ENCODE peak calls at places on chromosomes 12 and 14, in six cellular contexts. L is fibroblast of lung; V is activated CD8-positive, alpha-beta T cell treated with anti-CD3 and anti-CD28 coated beads, Interleukin-2, amount 10 ng/mL, durations not matched to agents 7 days and 5 days; Z is GM04503; Q is glutamatergic neuron; C is body of pancreas. I is an unnamed sample.

GRCh38 chr14:39025810-39026627 is 77.0 kb downstream of the SEC23A start:
- DNase-seq in L (no peak), V (no peak), Z (no peak), Q (no peak), C (no peak), I (no peak)

GRCh38 chr14:104688755-104689619 is at the start of gene INF2:
- DNase-seq in L (peak), V (peak), Z (no peak), Q (peak), C (peak), I (no peak)

GRCh38 chr12:94609917-94610443 is 40.4 kb downstream of the TMCC3 start:
- DNase-seq in L (no peak), V (no peak), Z (no peak), Q (no peak), C (no peak), I (no peak)

GRCh38 chr14:90963343-90963742 is 97.1 kb downstream of the RPS6KA5 start:
- DNase-seq in L (no peak), V (no peak), Z (no peak), Q (no peak), C (no peak), I (no peak)

GRCh38 chr14:82626156-82627055 is 1092.8 kb upstream of the SEL1L start:
- DNase-seq in L (no peak), V (no peak), Z (no peak), Q (no peak), C (no peak), I (no peak)

GRCh38 chr12:84862190-84862589 is 50.4 kb downstream of the SLC6A15 start:
- DNase-seq in L (no peak), V (no peak), Z (no peak), Q (no peak), C (no peak), I (peak)

GRCh38 chr14:74552623-74553022 is 59.1 kb downstream of the ISCA2 start:
- DNase-seq in L (peak), V (no peak), Z (peak), Q (no peak), C (peak), I (no peak)

GRCh38 chr14:61388173-61388975 is 67.0 kb downstream of the PRKCH start:
- DNase-seq in L (peak), V (peak), Z (peak), Q (no peak), C (no peak), I (peak)

GRCh38 chr14:74401504-74402241 is 24.3 kb downstream of the SYNDIG1L start:
- DNase-seq in L (no peak), V (peak), Z (no peak), Q (peak), C (no peak), I (no peak)

GRCh38 chr14:33950320-33951182 is at the start of gene EGLN3:
- DNase-seq in L (peak), V (peak), Z (peak), Q (peak), C (peak), I (no peak)

GRCh38 chr12:45269407-45269741 is 53.5 kb downstream of the ANO6 start:
- DNase-seq in L (no peak), V (no peak), Z (no peak), Q (no peak), C (no peak), I (no peak)

GRCh38 chr12:116559080-116559329 is 176 bp upstream of the MAP1LC3B2 start:
- DNase-seq in L (no peak), V (no peak), Z (no peak), Q (no peak), C (no peak), I (no peak)

GRCh38 chr14:71597955-71598659 is 334.1 kb upstream of the RGS6 start:
- DNase-seq in L (no peak), V (peak), Z (no peak), Q (no peak), C (no peak), I (no peak)

GRCh38 chr12:87599459-87599858 is 429.7 kb downstream of the C12orf50 start:
- DNase-seq in L (no peak), V (no peak), Z (no peak), Q (no peak), C (no peak), I (no peak)

GRCh38 chr12:131035268-131035681 is 81.6 kb downstream of the ADGRD1 start:
- DNase-seq in L (no peak), V (no peak), Z (no peak), Q (no peak), C (no peak), I (no peak)

GRCh38 chr12:105713901-105714300 is 383.4 kb downstream of the C12orf75 start:
- DNase-seq in L (no peak), V (no peak), Z (no peak), Q (no peak), C (no peak), I (no peak)